ENCODE peak calls at places on chromosomes 4 and X, in seven cellular contexts. K, U, Y, W, V, Z and F are unnamed samples.
A peak's percentile ranks its signal among the peaks of the same experiment; 100 is the strongest.

GRCh38 chr4:58275856-58276255 is 1165.7 kb upstream of the IGFBP7 start:
- DNase-seq in K (no peak), U (no peak), Y (no peak), W (no peak), V (no peak), Z (no peak), F (no peak)

GRCh38 chrX:109533631-109534030 is 3.0 kb upstream of the NXT2 start:
- DNase-seq in K (peak; percentile 37), U (peak; percentile 1), Y (no peak), W (no peak), V (no peak), Z (no peak), F (no peak)

GRCh38 chr4:54496412-54496811 is 161.3 kb upstream of the KIT start:
- DNase-seq in K (no peak), U (no peak), Y (no peak), W (no peak), V (no peak), Z (no peak), F (no peak)

GRCh38 chr4:85039526-85039925 is 73.0 kb upstream of the WDFY3 start:
- DNase-seq in K (no peak), U (peak; percentile 47), Y (peak; percentile 10), W (no peak), V (no peak), Z (no peak), F (no peak)

GRCh38 chrX:108139303-108139702 is 47.7 kb downstream of the ATG4A start:
- DNase-seq in K (no peak), U (no peak), Y (peak; percentile 31), W (no peak), V (peak; percentile 62), Z (peak; percentile 63), F (no peak)

GRCh38 chr4:108601517-108601916 is 18.9 kb upstream of the RPL34 start:
- DNase-seq in K (no peak), U (no peak), Y (no peak), W (no peak), V (no peak), Z (no peak), F (no peak)

GRCh38 chr4:72468904-72469502 is 100.0 kb downstream of the ADAMTS3 start:
- DNase-seq in K (no peak), U (peak; percentile 20), Y (no peak), W (no peak), V (no peak), Z (no peak), F (no peak)

GRCh38 chr4:3657917-3658913 is 108.0 kb upstream of the ADRA2C start:
- DNase-seq in K (peak; percentile 74), U (peak; percentile 90), Y (peak; percentile 58), W (peak; percentile 31), V (no peak), Z (no peak), F (no peak)

GRCh38 chrX:106752101-106752678 is 25.7 kb downstream of the RNF128 start:
- DNase-seq in K (no peak), U (peak; percentile 7), Y (no peak), W (no peak), V (no peak), Z (no peak), F (no peak)

GRCh38 chr4:11548529-11549176 is 120.0 kb upstream of the HS3ST1 start:
- DNase-seq in K (no peak), U (peak; percentile 34), Y (no peak), W (no peak), V (no peak), Z (no peak), F (no peak)

GRCh38 chr4:40309250-40309774 is 25.8 kb upstream of the CHRNA9 start:
- DNase-seq in K (peak; percentile 97), U (peak; percentile 77), Y (peak; percentile 84), W (no peak), V (peak; percentile 67), Z (peak; percentile 69), F (peak; percentile 86)

GRCh38 chr4:139791681-139792080 is 126.1 kb downstream of the MGST2 start:
- DNase-seq in K (no peak), U (no peak), Y (no peak), W (no peak), V (no peak), Z (no peak), F (no peak)

GRCh38 chr4:183240581-183241321 is 79.3 kb downstream of the CLDN22 start:
- DNase-seq in K (no peak), U (no peak), Y (no peak), W (no peak), V (no peak), Z (no peak), F (no peak)

GRCh38 chr4:24780936-24781538 is 14.3 kb upstream of the SOD3 start:
- DNase-seq in K (no peak), U (no peak), Y (no peak), W (no peak), V (no peak), Z (no peak), F (no peak)

GRCh38 chr4:107824367-107825071 is at the start of gene SGMS2:
- DNase-seq in K (peak; percentile 84), U (peak; percentile 84), Y (peak; percentile 95), W (peak; percentile 9), V (peak; percentile 76), Z (peak; percentile 61), F (peak; percentile 95)

GRCh38 chrX:7068939-7069367 is 78.6 kb upstream of the STS start:
- DNase-seq in K (no peak), U (no peak), Y (no peak), W (no peak), V (peak; percentile 62), Z (no peak), F (no peak)

GRCh38 chr4:119211856-119212250 is 660 bp upstream of the USP53 start:
- DNase-seq in K (no peak), U (no peak), Y (peak; percentile 7), W (no peak), V (no peak), Z (no peak), F (no peak)